ENCODE peak calls at places on chromosomes 11 and 22, in four cellular contexts. B is suprapubic skin, C is transverse colon, H is sigmoid colon. F is an unnamed sample. For H3K27me3, the result is how much of the 10 kb centered on the place peaks cover.

GRCh38 chr22:42289671-42290269 is 19.3 kb upstream of the TCF20 start:
- DNase-seq in H (no peak), C (no peak), B (no peak), F (no peak)

GRCh38 chr22:17678817-17679385 is 40.3 kb downstream of the BCL2L13 start:
- DNase-seq in B (no peak), H (no peak), C (no peak), F (no peak)

GRCh38 chr22:32836286-32836859 is 34.9 kb downstream of the TIMP3 start:
- DNase-seq in B (no peak), H (no peak), C (no peak), F (no peak)

GRCh38 chr11:72821920-72822799 is 7.9 kb downstream of the ATG16L2 start:
- DNase-seq in H (peak), C (peak), B (no peak), F (peak)

GRCh38 chr11:106475181-106475580 is 397.7 kb downstream of the AASDHPPT start:
- DNase-seq in H (no peak), C (no peak), B (no peak), F (no peak)

GRCh38 chr11:16612801-16613400 is 125.5 kb upstream of the C11orf58 start:
- DNase-seq in H (no peak), C (no peak), B (no peak), F (no peak)

GRCh38 chr11:118870396-118871343 is 13.0 kb upstream of the CXCR5 start:
- DNase-seq in B (no peak), H (peak), C (peak), F (no peak)

GRCh38 chr11:120747801-120748484 is 236.4 kb downstream of the GRIK4 start:
- DNase-seq in H (no peak), C (no peak), B (no peak), F (no peak)

GRCh38 chr22:35231585-35232084 is 25.7 kb upstream of the HMGXB4 start:
- DNase-seq in C (peak), B (no peak), H (no peak), F (peak)

GRCh38 chr22:30876925-30877553 is 91.5 kb downstream of the MORC2 start:
- DNase-seq in C (no peak), B (peak), H (peak), F (no peak)

GRCh38 chr11:11960687-11961086 is 47.7 kb downstream of the DKK3 start:
- DNase-seq in B (no peak), C (no peak), H (no peak), F (no peak)
- TF ChIP-seq POLR2AphosphoS5 in B (no peak), C (no peak), H (no peak), F (no peak)

GRCh38 chr22:43828711-43829447 is 16.8 kb upstream of the EFCAB6 start:
- DNase-seq in C (no peak), H (peak), B (peak), F (no peak)
- TF ChIP-seq EP300 in C (no peak), H (no peak), B (no peak), F (no peak)

DNA sequence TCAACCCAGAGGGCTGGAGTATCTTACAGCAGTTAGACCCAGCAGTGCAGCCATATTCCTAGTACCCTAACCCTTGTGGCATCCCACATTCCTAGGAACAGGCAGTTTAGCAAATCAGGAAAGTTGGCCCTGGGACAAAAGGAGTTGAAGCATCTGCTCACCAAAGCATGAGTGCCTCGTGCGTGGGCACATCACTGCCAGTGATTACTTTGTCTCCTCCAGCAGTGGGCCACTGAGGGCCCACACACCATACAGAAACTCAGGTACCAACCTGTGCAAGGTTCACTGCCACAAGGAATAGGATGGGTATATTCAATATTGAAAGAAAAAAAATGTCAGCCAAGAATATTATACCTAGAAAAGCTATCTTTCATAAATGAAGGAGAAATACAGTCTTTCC is 227.5 kb upstream of the CNTN5 start:
- DNase-seq in B (no peak), C (no peak), H (no peak), F (no peak)
- H3K27me3 ChIP-seq in B (under half), C (under half), H (under half), F (under half)

DNA sequence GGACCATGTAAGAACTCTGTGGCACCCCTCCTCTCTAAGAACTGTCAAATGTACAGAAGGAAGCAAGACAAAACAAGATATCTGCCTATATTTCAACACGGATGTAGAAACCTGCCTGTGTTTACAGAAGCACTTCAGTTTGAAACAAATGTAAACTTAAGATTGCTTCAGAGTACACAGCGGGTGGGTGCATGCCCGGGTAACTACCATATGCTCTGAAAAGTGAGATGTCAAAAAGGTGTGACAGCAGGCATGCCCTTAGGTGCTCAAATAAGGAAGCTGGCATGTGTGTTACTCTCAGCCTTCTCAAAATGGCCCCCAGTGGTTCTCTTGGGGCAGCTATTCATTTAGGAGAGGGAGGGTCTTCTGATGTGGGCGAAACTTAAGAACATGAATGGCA is 5.2 kb downstream of the ACP2 start:
- DNase-seq in H (no peak), B (no peak), C (no peak), F (no peak)
- TF ChIP-seq POLR2AphosphoS5 in H (no peak), B (no peak), C (no peak), F (no peak)